ENCODE peak calls at places on chromosomes 4 and X, in six cellular contexts. P is activated T-cell treated with anti-CD3 and anti-CD28 coated beads, Interleukin-2, amount 50 U/mL, for 4 hours; A is upper lobe of right lung; B is lung; I is stimulated activated naive CD8-positive, alpha-beta T cell treated with anti-CD3 and anti-CD28 coated beads, Interleukin-15, Interleukin-2, amounts not matched to agents 100 U/mL and 50 U/mL, for 24 hours; H is stimulated activated naive B cell treated with anti-CD40 and anti-IgM and Interleukin-4, amounts not matched to agents 10 μg/mL and 1 μg/mL and 100 μg/mL, for 72 hours. T is an unnamed sample.
A peak's percentile ranks its signal among the peaks of the same experiment; 100 is the strongest.

GRCh38 chr4:70721747-70722146 is at the start of gene RUFY3:
- ATAC-seq in A (peak; percentile 52), H (no peak), I (no peak), P (no peak), B (peak; percentile 60), T (no peak)

GRCh38 chrX:109475174-109475891 is 6.6 kb downstream of the GUCY2F start:
- ATAC-seq in H (peak; percentile 33), I (no peak), A (peak; percentile 72), P (no peak), B (peak; percentile 71), T (no peak)

GRCh38 chr4:121168865-121169281 is 4.8 kb upstream of the TNIP3 start:
- ATAC-seq in P (no peak), I (no peak), H (peak; percentile 93), A (peak; percentile 90), B (peak; percentile 54), T (peak; percentile 86)

GRCh38 chr4:182202650-182203049 is 40.6 kb upstream of the TENM3 start:
- ATAC-seq in A (no peak), B (no peak), H (no peak), P (no peak), I (no peak), T (no peak)

GRCh38 chr4:3374667-3375066 is 67.1 kb upstream of the HGFAC start:
- ATAC-seq in I (no peak), B (no peak), P (no peak), H (no peak), A (no peak), T (no peak)

GRCh38 chr4:154314248-154314647 is 177.4 kb downstream of the DCHS2 start:
- ATAC-seq in A (peak; percentile 48), B (no peak), P (no peak), H (no peak), I (no peak), T (no peak)

GRCh38 chr4:6596948-6597347 is 22.0 kb downstream of the MAN2B2 start:
- ATAC-seq in A (no peak), I (no peak), P (no peak), B (no peak), H (no peak), T (no peak)

GRCh38 chr4:14841801-14842748 is 160.2 kb upstream of the CPEB2 start:
- ATAC-seq in A (peak; percentile 99), B (peak; percentile 90), I (no peak), P (no peak), H (peak; percentile 65), T (peak; percentile 48)

GRCh38 chr4:76055005-76055404 is 19.1 kb upstream of the CXCL11 start:
- ATAC-seq in B (no peak), H (peak; percentile 97), A (no peak), P (peak; percentile 74), I (peak; percentile 80), T (peak; percentile 99)

GRCh38 chrX:65679071-65679540 is 11.7 kb downstream of the MSN start:
- ATAC-seq in B (peak; percentile 59), A (peak; percentile 66), I (no peak), P (no peak), H (peak; percentile 62), T (no peak)

GRCh38 chrX:103554687-103555417 is 30.5 kb upstream of the TCEAL4 start:
- ATAC-seq in I (peak; percentile 71), B (no peak), P (peak; percentile 88), A (peak; percentile 43), H (peak; percentile 95), T (peak; percentile 78)

GRCh38 chr4:86721412-86721811 is 127.3 kb downstream of the PTPN13 start:
- ATAC-seq in P (no peak), A (no peak), H (no peak), I (no peak), B (no peak), T (no peak)

GRCh38 chr4:153976954-153977353 is 188.1 kb upstream of the SFRP2 start:
- ATAC-seq in H (no peak), I (no peak), A (no peak), P (no peak), B (no peak), T (no peak)

GRCh38 chr4:175412744-175413143 is 399.3 kb downstream of the GPM6A start:
- ATAC-seq in I (no peak), H (no peak), A (no peak), P (no peak), B (no peak), T (no peak)

GRCh38 chr4:174198396-174199179 is 84.9 kb downstream of the FBXO8 start:
- ATAC-seq in H (no peak), B (no peak), P (no peak), A (no peak), I (no peak), T (no peak)

T was measured in stimulated activated memory B cell treated with anti-CD40 and anti-IgM and Interleukin-4, amounts not matched to agents 10 μg/mL and 1 μg/mL and 100 μg/mL, for 72 hours.